ENCODE peak calls at places on chromosomes 16 and 17, in six cellular contexts. One of them, this sample, is unnamed.

GRCh38 chr17:49471769-49472168 is 23.3 kb upstream of the NGFR start:
- DNase-seq in COLO829: no peak
- DNase-seq in nephron progenitor cell: no peak
- DNase-seq in GM10248: no peak
- DNase-seq in iris pigment epithelial cell: no peak
- DNase-seq in HS-5: no peak
- DNase-seq in this sample: no peak

GRCh38 chr16:31411024-31411845 is 16.9 kb downstream of the COX6A2 start:
- DNase-seq in GM10248: no peak
- DNase-seq in COLO829: no peak
- DNase-seq in nephron progenitor cell: no peak
- DNase-seq in HS-5: no peak
- DNase-seq in iris pigment epithelial cell: no peak
- DNase-seq in this sample: no peak

GRCh38 chr16:3112058-3112880 is at the start of gene ZNF205:
- DNase-seq in nephron progenitor cell: peak; percentile 81
- DNase-seq in GM10248: no peak
- DNase-seq in iris pigment epithelial cell: peak; percentile 68
- DNase-seq in HS-5: no peak
- DNase-seq in COLO829: peak; percentile 90
- DNase-seq in this sample: no peak

GRCh38 chr17:7740481-7741001 is 23.0 kb downstream of the DNAH2 start:
- DNase-seq in HS-5: no peak
- DNase-seq in GM10248: no peak
- DNase-seq in iris pigment epithelial cell: no peak
- DNase-seq in COLO829: no peak
- DNase-seq in nephron progenitor cell: no peak
- DNase-seq in this sample: no peak

GRCh38 chr16:81198635-81199034 is 39.9 kb upstream of the BCO1 start:
- DNase-seq in HS-5: no peak
- DNase-seq in COLO829: no peak
- DNase-seq in nephron progenitor cell: no peak
- DNase-seq in iris pigment epithelial cell: peak; percentile 33
- DNase-seq in GM10248: no peak
- DNase-seq in this sample: no peak

GRCh38 chr17:80774643-80775281 is 216.9 kb upstream of the CHMP6 start:
- DNase-seq in nephron progenitor cell: no peak
- DNase-seq in COLO829: no peak
- DNase-seq in iris pigment epithelial cell: no peak
- DNase-seq in HS-5: no peak
- DNase-seq in GM10248: peak; percentile 57
- DNase-seq in this sample: peak; percentile 56

GRCh38 chr17:43994272-43995149 is 9.9 kb upstream of the NAGS start:
- DNase-seq in COLO829: peak; percentile 71
- DNase-seq in GM10248: peak; percentile 76
- DNase-seq in iris pigment epithelial cell: peak; percentile 48
- DNase-seq in nephron progenitor cell: peak; percentile 84
- DNase-seq in HS-5: no peak
- DNase-seq in this sample: no peak

GRCh38 chr17:28467456-28468025 is 5.9 kb upstream of the SLC13A2 start:
- DNase-seq in COLO829: no peak
- DNase-seq in GM10248: no peak
- DNase-seq in nephron progenitor cell: no peak
- DNase-seq in iris pigment epithelial cell: peak; percentile 92
- DNase-seq in HS-5: peak; percentile 15
- DNase-seq in this sample: peak; percentile 20

GRCh38 chr16:67723151-67723915 is 4.2 kb upstream of the GFOD2 start:
- DNase-seq in nephron progenitor cell: no peak
- DNase-seq in iris pigment epithelial cell: peak; percentile 62
- DNase-seq in HS-5: peak; percentile 76
- DNase-seq in GM10248: no peak
- DNase-seq in COLO829: no peak
- DNase-seq in this sample: peak; percentile 79

GRCh38 chr17:8479431-8479947 is 43.8 kb downstream of the NDEL1 start:
- DNase-seq in COLO829: peak; percentile 31
- DNase-seq in HS-5: no peak
- DNase-seq in GM10248: no peak
- DNase-seq in iris pigment epithelial cell: peak; percentile 64
- DNase-seq in nephron progenitor cell: no peak
- DNase-seq in this sample: no peak

GRCh38 chr17:78751447-78752067 is 30.5 kb downstream of the CYTH1 start:
- DNase-seq in COLO829: no peak
- DNase-seq in HS-5: no peak
- DNase-seq in nephron progenitor cell: no peak
- DNase-seq in iris pigment epithelial cell: no peak
- DNase-seq in GM10248: no peak
- DNase-seq in this sample: no peak

GRCh38 chr16:14364386-14365199 is 265.5 kb downstream of the PARN start:
- DNase-seq in GM10248: no peak
- DNase-seq in iris pigment epithelial cell: peak; percentile 93
- DNase-seq in nephron progenitor cell: no peak
- DNase-seq in COLO829: no peak
- DNase-seq in HS-5: peak; percentile 93
- DNase-seq in this sample: peak; percentile 87

GRCh38 chr16:85485379-85485778 is 127.7 kb upstream of the GSE1 start:
- DNase-seq in nephron progenitor cell: no peak
- DNase-seq in COLO829: no peak
- DNase-seq in iris pigment epithelial cell: no peak
- DNase-seq in GM10248: no peak
- DNase-seq in HS-5: no peak
- DNase-seq in this sample: no peak

GRCh38 chr17:47388825-47389224 is 65.1 kb downstream of the EFCAB13 start:
- DNase-seq in HS-5: no peak
- DNase-seq in nephron progenitor cell: no peak
- DNase-seq in GM10248: no peak
- DNase-seq in COLO829: no peak
- DNase-seq in iris pigment epithelial cell: no peak
- DNase-seq in this sample: no peak

GRCh38 chr16:62079236-62079635 is 43.0 kb upstream of the CDH8 start:
- DNase-seq in nephron progenitor cell: no peak
- DNase-seq in HS-5: no peak
- DNase-seq in iris pigment epithelial cell: no peak
- DNase-seq in COLO829: no peak
- DNase-seq in GM10248: no peak
- DNase-seq in this sample: no peak

GRCh38 chr17:79014158-79014758 is 4.7 kb upstream of the CANT1 start:
- DNase-seq in GM10248: no peak
- DNase-seq in COLO829: no peak
- DNase-seq in HS-5: no peak
- DNase-seq in nephron progenitor cell: no peak
- DNase-seq in iris pigment epithelial cell: no peak
- DNase-seq in this sample: no peak

GRCh38 chr17:76537288-76537577 is 276 bp downstream of the CYGB start:
- DNase-seq in iris pigment epithelial cell: peak; percentile 57
- DNase-seq in COLO829: no peak
- DNase-seq in nephron progenitor cell: no peak
- DNase-seq in GM10248: no peak
- DNase-seq in HS-5: no peak
- DNase-seq in this sample: no peak

GRCh38 chr17:66347661-66348604 is 45.5 kb downstream of the PRKCA start:
- DNase-seq in nephron progenitor cell: no peak
- DNase-seq in HS-5: no peak
- DNase-seq in COLO829: no peak
- DNase-seq in iris pigment epithelial cell: peak; percentile 56
- DNase-seq in GM10248: no peak
- DNase-seq in this sample: no peak

GRCh38 chr17:62966426-62967110 is 533 bp downstream of the TANC2 start:
- DNase-seq in COLO829: no peak
- DNase-seq in HS-5: no peak
- DNase-seq in iris pigment epithelial cell: peak; percentile 36
- DNase-seq in nephron progenitor cell: peak; percentile 68
- DNase-seq in GM10248: peak; percentile 18
- DNase-seq in this sample: no peak

GRCh38 chr16:4200781-4201137 is 41.1 kb downstream of the SRL start:
- DNase-seq in HS-5: peak; percentile 41
- DNase-seq in COLO829: no peak
- DNase-seq in GM10248: no peak
- DNase-seq in nephron progenitor cell: no peak
- DNase-seq in iris pigment epithelial cell: peak; percentile 20
- DNase-seq in this sample: no peak

GRCh38 chr17:33687831-33688230 is 394.7 kb upstream of the ASIC2 start:
- DNase-seq in COLO829: no peak
- DNase-seq in HS-5: no peak
- DNase-seq in iris pigment epithelial cell: no peak
- DNase-seq in nephron progenitor cell: no peak
- DNase-seq in GM10248: no peak
- DNase-seq in this sample: no peak

GRCh38 chr16:50719401-50720337 is 22.2 kb upstream of the CYLD start:
- DNase-seq in nephron progenitor cell: no peak
- DNase-seq in GM10248: no peak
- DNase-seq in HS-5: no peak
- DNase-seq in iris pigment epithelial cell: no peak
- DNase-seq in COLO829: no peak
- DNase-seq in this sample: no peak